ENCODE peak calls at places on chromosomes 7 and 10, in seven cellular contexts. One of them, this sample, is unnamed.

GRCh38 chr10:132847416-132847777 is 61.5 kb upstream of the NKX6-2 start:
- DNase-seq in lower lobe of right lung: no peak
- DNase-seq in astrocyte: no peak
- DNase-seq in suprapubic skin: no peak
- DNase-seq in GM23338: no peak
- DNase-seq in Panc1: no peak
- DNase-seq in breast epithelium: peak; percentile 45
- DNase-seq in this sample: no peak

GRCh38 chr10:1272079-1272478 is 215.9 kb downstream of the WDR37 start:
- DNase-seq in lower lobe of right lung: no peak
- DNase-seq in astrocyte: no peak
- DNase-seq in suprapubic skin: no peak
- DNase-seq in GM23338: no peak
- DNase-seq in Panc1: no peak
- DNase-seq in breast epithelium: no peak
- DNase-seq in this sample: no peak

GRCh38 chr7:47938574-47939165 is 9.6 kb downstream of the PKD1L1 start:
- DNase-seq in lower lobe of right lung: no peak
- DNase-seq in astrocyte: no peak
- DNase-seq in suprapubic skin: no peak
- DNase-seq in GM23338: no peak
- DNase-seq in Panc1: peak; percentile 17
- DNase-seq in breast epithelium: no peak
- DNase-seq in this sample: no peak

GRCh38 chr10:75926763-75927162 is 495.3 kb downstream of the LRMDA start:
- DNase-seq in lower lobe of right lung: no peak
- DNase-seq in astrocyte: no peak
- DNase-seq in suprapubic skin: no peak
- DNase-seq in GM23338: peak; percentile 14
- DNase-seq in Panc1: no peak
- DNase-seq in breast epithelium: no peak
- DNase-seq in this sample: no peak

GRCh38 chr7:135976312-135977019 is 693 bp downstream of the MTPN start:
- DNase-seq in lower lobe of right lung: no peak
- DNase-seq in astrocyte: no peak
- DNase-seq in suprapubic skin: no peak
- DNase-seq in GM23338: peak; percentile 79
- DNase-seq in Panc1: no peak
- DNase-seq in breast epithelium: no peak
- DNase-seq in this sample: peak; percentile 5

GRCh38 chr7:124031919-124032318 is 948 bp downstream of the TMEM229A start:
- DNase-seq in lower lobe of right lung: no peak
- DNase-seq in astrocyte: no peak
- DNase-seq in suprapubic skin: no peak
- DNase-seq in GM23338: no peak
- DNase-seq in Panc1: no peak
- DNase-seq in breast epithelium: no peak
- DNase-seq in this sample: no peak

GRCh38 chr7:47666164-47666862 is 84.4 kb upstream of the TNS3 start:
- DNase-seq in lower lobe of right lung: no peak
- DNase-seq in astrocyte: peak; percentile 71
- DNase-seq in suprapubic skin: no peak
- DNase-seq in GM23338: no peak
- DNase-seq in Panc1: no peak
- DNase-seq in breast epithelium: no peak
- DNase-seq in this sample: no peak

GRCh38 chr7:150781016-150781415 is 19.1 kb downstream of the TMEM176B start:
- DNase-seq in lower lobe of right lung: no peak
- DNase-seq in astrocyte: no peak
- DNase-seq in suprapubic skin: no peak
- DNase-seq in GM23338: no peak
- DNase-seq in Panc1: no peak
- DNase-seq in breast epithelium: no peak
- DNase-seq in this sample: no peak

GRCh38 chr10:35130588-35131146 is 4.0 kb downstream of the CREM start:
- DNase-seq in lower lobe of right lung: no peak
- DNase-seq in astrocyte: no peak
- DNase-seq in suprapubic skin: no peak
- DNase-seq in GM23338: no peak
- DNase-seq in Panc1: no peak
- DNase-seq in breast epithelium: no peak
- DNase-seq in this sample: no peak

GRCh38 chr10:43093423-43094090 is 16.7 kb downstream of the RET start:
- DNase-seq in lower lobe of right lung: no peak
- DNase-seq in astrocyte: no peak
- DNase-seq in suprapubic skin: no peak
- DNase-seq in GM23338: peak; percentile 48
- DNase-seq in Panc1: no peak
- DNase-seq in breast epithelium: no peak
- DNase-seq in this sample: no peak

GRCh38 chr7:47455872-47456185 is 126.1 kb downstream of the TNS3 start:
- DNase-seq in lower lobe of right lung: no peak
- DNase-seq in astrocyte: no peak
- DNase-seq in suprapubic skin: no peak
- DNase-seq in GM23338: no peak
- DNase-seq in Panc1: no peak
- DNase-seq in breast epithelium: no peak
- DNase-seq in this sample: no peak

GRCh38 chr10:52883996-52884871 is 111.7 kb upstream of the MBL2 start:
- DNase-seq in lower lobe of right lung: no peak
- DNase-seq in astrocyte: peak; percentile 52
- DNase-seq in suprapubic skin: no peak
- DNase-seq in GM23338: peak; percentile 88
- DNase-seq in Panc1: peak; percentile 61
- DNase-seq in breast epithelium: peak; percentile 62
- DNase-seq in this sample: no peak

GRCh38 chr10:49174926-49175500 is 13.2 kb downstream of the TMEM273 start:
- DNase-seq in lower lobe of right lung: no peak
- DNase-seq in astrocyte: no peak
- DNase-seq in suprapubic skin: no peak
- DNase-seq in GM23338: no peak
- DNase-seq in Panc1: no peak
- DNase-seq in breast epithelium: no peak
- DNase-seq in this sample: no peak

GRCh38 chr7:149423441-149423970 is 37.4 kb downstream of the ZNF777 start:
- DNase-seq in lower lobe of right lung: no peak
- DNase-seq in astrocyte: no peak
- DNase-seq in suprapubic skin: no peak
- DNase-seq in GM23338: peak; percentile 68
- DNase-seq in Panc1: no peak
- DNase-seq in breast epithelium: no peak
- DNase-seq in this sample: no peak

GRCh38 chr7:64905133-64905532 is 2.1 kb downstream of the ZNF273 start:
- DNase-seq in lower lobe of right lung: no peak
- DNase-seq in astrocyte: no peak
- DNase-seq in suprapubic skin: no peak
- DNase-seq in GM23338: no peak
- DNase-seq in Panc1: no peak
- DNase-seq in breast epithelium: no peak
- DNase-seq in this sample: no peak

GRCh38 chr10:80552151-80552646 is 14.5 kb downstream of the SH2D4B start:
- DNase-seq in lower lobe of right lung: no peak
- DNase-seq in astrocyte: no peak
- DNase-seq in suprapubic skin: no peak
- DNase-seq in GM23338: peak; percentile 23
- DNase-seq in Panc1: no peak
- DNase-seq in breast epithelium: no peak
- DNase-seq in this sample: no peak

GRCh38 chr10:29858352-29859267 is 200.8 kb downstream of the JCAD start:
- DNase-seq in lower lobe of right lung: peak; percentile 75
- DNase-seq in astrocyte: peak; percentile 76
- DNase-seq in suprapubic skin: peak; percentile 71
- DNase-seq in GM23338: peak; percentile 72
- DNase-seq in Panc1: peak; percentile 39
- DNase-seq in breast epithelium: peak; percentile 60
- DNase-seq in this sample: peak; percentile 79

GRCh38 chr7:2048006-2048405 is 184.7 kb downstream of the MAD1L1 start:
- DNase-seq in lower lobe of right lung: peak; percentile 8
- DNase-seq in astrocyte: no peak
- DNase-seq in suprapubic skin: peak; percentile 16
- DNase-seq in GM23338: no peak
- DNase-seq in Panc1: no peak
- DNase-seq in breast epithelium: no peak
- DNase-seq in this sample: no peak

GRCh38 chr7:816300-816750 is 16.0 kb upstream of the SUN1 start:
- DNase-seq in lower lobe of right lung: peak; percentile 98
- DNase-seq in astrocyte: peak; percentile 94
- DNase-seq in suprapubic skin: peak; percentile 98
- DNase-seq in GM23338: peak; percentile 99
- DNase-seq in Panc1: peak; percentile 87
- DNase-seq in breast epithelium: peak; percentile 98
- DNase-seq in this sample: peak; percentile 98

GRCh38 chr7:14596421-14596820 is 306.1 kb downstream of the DGKB start:
- DNase-seq in lower lobe of right lung: no peak
- DNase-seq in astrocyte: peak; percentile 56
- DNase-seq in suprapubic skin: no peak
- DNase-seq in GM23338: no peak
- DNase-seq in Panc1: no peak
- DNase-seq in breast epithelium: no peak
- DNase-seq in this sample: no peak

DNA sequence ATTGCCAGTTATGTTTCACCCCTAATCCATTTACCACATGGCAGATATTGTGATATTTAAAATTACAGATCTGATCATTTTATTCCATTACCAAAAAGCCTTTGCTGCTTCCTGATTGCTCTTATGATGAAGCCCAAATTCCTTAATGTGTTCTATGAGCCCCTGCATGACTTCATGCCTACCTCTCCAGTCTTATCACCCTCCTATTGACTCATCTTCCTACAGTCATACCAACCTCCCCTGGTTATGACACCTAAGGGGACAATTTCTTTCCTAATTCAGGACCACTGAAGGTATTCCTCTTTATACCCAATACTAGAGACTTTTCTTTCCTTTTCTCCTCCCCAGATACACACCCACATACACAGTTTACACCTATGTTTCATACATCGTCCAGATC is 36.0 kb downstream of the TES start:
- DNase-seq in lower lobe of right lung: no peak
- DNase-seq in astrocyte: no peak
- DNase-seq in suprapubic skin: no peak
- DNase-seq in GM23338: no peak
- DNase-seq in Panc1: no peak
- DNase-seq in breast epithelium: no peak
- DNase-seq in this sample: no peak
- H3K36me3 ChIP-seq in lower lobe of right lung: peaks cover 25% of the 10 kb centered on the region
- H3K36me3 ChIP-seq in astrocyte: peaks cover 37% of the 10 kb centered on the region
- H3K36me3 ChIP-seq in suprapubic skin: peaks cover 19% of the 10 kb centered on the region
- H3K36me3 ChIP-seq in GM23338: peaks cover 19% of the 10 kb centered on the region
- H3K36me3 ChIP-seq in Panc1: peaks cover 9% of the 10 kb centered on the region
- H3K36me3 ChIP-seq in breast epithelium: no peaks in the 10 kb centered on the region
- H3K36me3 ChIP-seq in this sample: peaks cover 12% of the 10 kb centered on the region

DNA sequence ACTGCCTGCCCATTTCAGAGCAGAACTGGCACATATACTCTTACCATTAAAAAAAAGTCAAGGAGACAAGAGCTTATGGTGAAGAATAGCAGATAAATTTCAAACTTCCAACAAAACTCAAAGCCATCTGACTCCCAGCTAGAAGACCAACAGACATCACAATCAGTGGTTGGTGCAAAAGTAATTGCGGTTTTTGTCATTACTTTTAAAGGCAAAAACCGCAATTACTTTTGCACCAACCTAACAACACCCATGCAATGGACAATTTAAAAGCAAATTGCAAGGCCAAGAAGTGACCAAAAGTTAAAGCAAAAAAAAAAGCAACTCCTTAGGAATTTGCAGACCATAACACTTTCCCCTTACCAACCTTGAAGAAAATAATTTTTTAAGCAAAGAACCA is 18.8 kb downstream of the GLI3 start:
- DNase-seq in lower lobe of right lung: no peak
- DNase-seq in astrocyte: no peak
- DNase-seq in suprapubic skin: no peak
- DNase-seq in GM23338: no peak
- DNase-seq in Panc1: no peak
- DNase-seq in breast epithelium: no peak
- DNase-seq in this sample: no peak
- H3K4me3 ChIP-seq in lower lobe of right lung: no peak overlapping the region
- H3K4me3 ChIP-seq in astrocyte: no peak overlapping the region
- H3K4me3 ChIP-seq in suprapubic skin: peak overlapping the region; percentile 6
- H3K4me3 ChIP-seq in GM23338: no peak overlapping the region
- H3K4me3 ChIP-seq in Panc1: no peak overlapping the region
- H3K4me3 ChIP-seq in breast epithelium: no peak overlapping the region
- H3K4me3 ChIP-seq in this sample: no peak overlapping the region

GRCh38 chr10:11326241-11326640 is 285.2 kb downstream of the USP6NL start:
- DNase-seq in lower lobe of right lung: no peak
- DNase-seq in astrocyte: no peak
- DNase-seq in suprapubic skin: no peak
- DNase-seq in GM23338: no peak
- DNase-seq in Panc1: no peak
- DNase-seq in breast epithelium: no peak
- DNase-seq in this sample: no peak
- H3K36me3 ChIP-seq in lower lobe of right lung: peaks cover 90% of the 10 kb centered on the region
- H3K36me3 ChIP-seq in astrocyte: no peaks in the 10 kb centered on the region
- H3K36me3 ChIP-seq in suprapubic skin: peaks cover 13% of the 10 kb centered on the region
- H3K36me3 ChIP-seq in GM23338: no peaks in the 10 kb centered on the region
- H3K36me3 ChIP-seq in Panc1: no peaks in the 10 kb centered on the region
- H3K36me3 ChIP-seq in breast epithelium: no peaks in the 10 kb centered on the region
- H3K36me3 ChIP-seq in this sample: no peaks in the 10 kb centered on the region

DNA sequence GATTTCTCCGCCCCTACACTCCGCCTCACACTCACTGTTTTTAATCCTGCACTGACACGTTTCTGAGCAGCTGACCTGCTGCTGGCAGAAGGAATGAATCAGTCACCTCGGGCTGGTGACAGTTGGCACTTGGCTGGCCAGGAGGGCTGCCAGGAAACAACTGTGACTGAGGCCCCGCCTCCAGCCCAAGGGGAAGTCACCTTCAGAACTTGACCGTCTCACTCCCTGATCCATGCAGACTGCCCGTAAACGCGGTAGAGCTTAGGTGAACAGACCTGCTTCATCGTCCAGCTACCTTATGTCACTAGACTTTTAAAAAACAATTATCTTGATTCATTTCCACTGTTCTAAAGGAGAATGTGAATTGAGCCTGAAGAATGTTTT is 107.5 kb downstream of the DOCK1 start:
- DNase-seq in lower lobe of right lung: peak; percentile 81
- DNase-seq in astrocyte: peak; percentile 20
- DNase-seq in suprapubic skin: peak; percentile 75
- DNase-seq in GM23338: peak; percentile 17
- DNase-seq in Panc1: peak; percentile 42
- DNase-seq in breast epithelium: peak; percentile 94
- DNase-seq in this sample: no peak
- H3K4me3 ChIP-seq in lower lobe of right lung: no peak overlapping the region
- H3K4me3 ChIP-seq in astrocyte: no peak overlapping the region
- H3K4me3 ChIP-seq in suprapubic skin: no peak overlapping the region
- H3K4me3 ChIP-seq in GM23338: no peak overlapping the region
- H3K4me3 ChIP-seq in Panc1: no peak overlapping the region
- H3K4me3 ChIP-seq in breast epithelium: no peak overlapping the region
- H3K4me3 ChIP-seq in this sample: no peak overlapping the region

DNA sequence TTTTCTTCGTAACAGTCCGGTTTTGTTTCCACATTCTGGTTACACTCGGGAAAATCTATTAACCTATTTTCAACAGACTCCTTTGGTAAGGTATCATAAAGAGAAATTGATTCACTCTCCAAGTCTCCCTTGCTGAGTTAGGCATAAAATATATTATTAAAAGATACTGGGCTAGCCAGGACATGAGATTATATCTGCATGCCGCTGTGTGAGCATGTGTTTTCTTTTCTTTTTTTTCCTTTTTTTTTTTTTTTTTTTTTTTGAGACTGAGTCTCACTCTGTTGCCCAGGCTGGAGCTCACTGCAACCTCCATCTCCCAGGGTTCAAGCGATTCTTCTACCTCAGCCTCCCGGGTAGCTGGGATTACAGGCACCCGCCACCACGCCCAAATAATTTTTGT is 23.0 kb upstream of the SFMBT2 start:
- DNase-seq in lower lobe of right lung: no peak
- DNase-seq in astrocyte: no peak
- DNase-seq in suprapubic skin: no peak
- DNase-seq in GM23338: no peak
- DNase-seq in Panc1: no peak
- DNase-seq in breast epithelium: no peak
- DNase-seq in this sample: no peak
- H3K36me3 ChIP-seq in lower lobe of right lung: no peaks in the 10 kb centered on the region
- H3K36me3 ChIP-seq in astrocyte: no peaks in the 10 kb centered on the region
- H3K36me3 ChIP-seq in suprapubic skin: no peaks in the 10 kb centered on the region
- H3K36me3 ChIP-seq in GM23338: no peaks in the 10 kb centered on the region
- H3K36me3 ChIP-seq in Panc1: no peaks in the 10 kb centered on the region
- H3K36me3 ChIP-seq in breast epithelium: no peaks in the 10 kb centered on the region
- H3K36me3 ChIP-seq in this sample: no peaks in the 10 kb centered on the region

This sample was measured in MG63.